ENCODE peak calls at places on chromosomes 7 and 10, in seven cellular contexts. P is IMR-90, L is neural progenitor cell, C is brain microvascular endothelial cell, I is spleen, B is endothelial cell, D is psoas muscle. V is an unnamed sample.

GRCh38 chr7:778968-779451 is 51.9 kb upstream of the PRKAR1B start:
- DNase-seq in P (no peak), L (no peak), C (no peak), I (peak), B (no peak), D (peak), V (no peak)

GRCh38 chr7:43071604-43072003 is 40.8 kb upstream of the HECW1 start:
- DNase-seq in P (peak), L (peak), C (no peak), I (no peak), B (peak), D (no peak), V (no peak)

GRCh38 chr10:94066411-94066810 is 72.7 kb downstream of the PLCE1 start:
- DNase-seq in P (peak), L (peak), C (peak), I (no peak), B (peak), D (no peak), V (no peak)

GRCh38 chr7:19333706-19334105 is 188.5 kb upstream of the FERD3L start:
- DNase-seq in P (no peak), L (no peak), C (no peak), I (no peak), B (no peak), D (no peak), V (no peak)

GRCh38 chr10:21832751-21833150 is 170.8 kb downstream of the DNAJC1 start:
- DNase-seq in P (no peak), L (no peak), C (no peak), I (no peak), B (no peak), D (no peak), V (no peak)

GRCh38 chr7:90655566-90655965 is 59.4 kb downstream of the CDK14 start:
- DNase-seq in P (peak), L (no peak), C (peak), I (no peak), B (no peak), D (no peak), V (no peak)

GRCh38 chr10:20289055-20289454 is 472.8 kb downstream of the PLXDC2 start:
- DNase-seq in P (no peak), L (no peak), C (no peak), I (no peak), B (no peak), D (no peak), V (no peak)

GRCh38 chr7:86745019-86745745 is 101.5 kb downstream of the GRM3 start:
- DNase-seq in P (no peak), L (no peak), C (no peak), I (no peak), B (no peak), D (no peak), V (peak)

GRCh38 chr7:158811894-158812293 is 17.4 kb downstream of the ESYT2 start:
- DNase-seq in P (no peak), L (peak), C (no peak), I (no peak), B (no peak), D (peak), V (no peak)

GRCh38 chr7:130154131-130154500 is 51.1 kb downstream of the TMEM209 start:
- DNase-seq in P (no peak), L (no peak), C (no peak), I (no peak), B (peak), D (no peak), V (no peak)

GRCh38 chr10:23174075-23174973 is 17.8 kb upstream of the PTF1A start:
- DNase-seq in P (no peak), L (peak), C (no peak), I (no peak), B (no peak), D (no peak), V (no peak)

GRCh38 chr10:126663880-126664279 is 6.6 kb downstream of the C10orf90 start:
- DNase-seq in P (peak), L (no peak), C (peak), I (no peak), B (no peak), D (no peak), V (no peak)

GRCh38 chr7:25314729-25315267 is 86.5 kb upstream of the NPVF start:
- DNase-seq in P (no peak), L (no peak), C (no peak), I (no peak), B (no peak), D (no peak), V (peak)

GRCh38 chr7:25312968-25313367 is 84.7 kb upstream of the NPVF start:
- DNase-seq in P (no peak), L (no peak), C (no peak), I (no peak), B (no peak), D (no peak), V (no peak)

GRCh38 chr7:25316366-25316765 is 88.1 kb upstream of the NPVF start:
- DNase-seq in P (no peak), L (no peak), C (no peak), I (no peak), B (no peak), D (no peak), V (peak)

GRCh38 chr7:25311346-25311745 is 83.1 kb upstream of the NPVF start:
- DNase-seq in P (peak), L (no peak), C (no peak), I (no peak), B (no peak), D (no peak), V (no peak)

GRCh38 chr7:25314094-25314708 is 85.9 kb upstream of the NPVF start:
- DNase-seq in P (no peak), L (no peak), C (no peak), I (no peak), B (no peak), D (no peak), V (no peak)
- TF ChIP-seq CTCF in P (no peak), L (no peak), C (no peak), I (no peak), B (no peak), D (no peak), V (no peak)

GRCh38 chr10:49226594-49226993 is 38.4 kb upstream of the TMEM273 start:
- DNase-seq in P (no peak), L (no peak), C (no peak), I (no peak), B (no peak), D (no peak), V (no peak)

GRCh38 chr10:49227406-49227805 is 39.2 kb upstream of the TMEM273 start:
- DNase-seq in P (no peak), L (no peak), C (no peak), I (no peak), B (no peak), D (no peak), V (no peak)

GRCh38 chr10:49230004-49230403 is 41.8 kb upstream of the TMEM273 start:
- DNase-seq in P (no peak), L (no peak), C (no peak), I (no peak), B (no peak), D (no peak), V (no peak)

GRCh38 chr10:49231421-49231820 is 43.2 kb upstream of the TMEM273 start:
- DNase-seq in P (no peak), L (no peak), C (no peak), I (no peak), B (no peak), D (no peak), V (no peak)

GRCh38 chr10:49228677-49229076 is 40.5 kb upstream of the TMEM273 start:
- DNase-seq in P (no peak), L (no peak), C (no peak), I (no peak), B (no peak), D (no peak), V (no peak)
- TF ChIP-seq CTCF in P (no peak), L (no peak), C (no peak), I (no peak), B (no peak), D (no peak), V (no peak)

DNA sequence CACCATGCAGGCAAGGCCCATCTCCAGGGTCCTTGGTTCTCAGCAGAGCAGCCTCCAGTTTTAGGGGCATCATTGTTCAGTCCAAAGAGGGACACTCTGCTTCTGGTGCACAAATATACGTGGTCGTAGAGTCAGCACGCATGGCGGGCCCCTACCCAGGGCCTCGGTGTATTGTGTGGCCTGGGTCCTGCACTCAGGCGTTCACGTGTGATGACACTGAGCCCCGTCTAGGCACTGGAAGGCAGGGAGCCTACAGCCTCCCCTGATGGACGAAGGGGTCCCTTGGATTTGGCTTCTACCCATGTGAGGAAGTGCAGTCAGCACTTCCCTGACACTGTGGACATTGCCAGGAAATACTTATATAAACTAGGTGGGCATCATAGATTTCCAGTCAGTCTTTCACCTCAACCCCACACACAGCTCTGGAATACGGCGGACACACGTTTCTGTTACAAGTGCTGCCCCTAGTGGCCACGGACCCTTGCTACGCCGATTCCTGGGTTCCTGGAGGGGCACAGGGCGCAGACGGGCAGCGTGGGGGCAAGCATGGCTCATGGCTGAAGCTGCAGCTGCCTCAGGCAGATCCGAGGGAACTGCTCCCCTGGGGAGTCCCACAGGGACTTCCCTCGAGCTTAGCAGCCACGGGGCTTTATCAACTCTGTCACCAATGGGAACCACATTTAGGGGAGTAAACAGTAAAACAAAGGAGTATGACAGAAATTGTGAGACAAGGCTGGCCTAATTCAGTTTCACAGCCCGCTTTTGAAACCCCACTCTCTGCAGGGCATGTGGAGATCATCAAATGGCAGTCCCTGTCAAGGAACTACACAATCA is 25.4 kb downstream of the AIFM2 start:
- DNase-seq in P (no peak), L (peak), C (no peak), I (peak), B (peak), D (no peak), V (no peak)
- TF ChIP-seq CTCF in P (peak), L (peak), C (peak), I (no peak), B (peak), D (peak), V (peak)

GRCh38 chr10:71397340-71398212 is 856 bp downstream of the CDH23 start:
- DNase-seq in P (no peak), L (peak), C (no peak), I (peak), B (no peak), D (no peak), V (peak)

GRCh38 chr10:71396714-71397339 is at the start of gene CDH23:
- DNase-seq in P (no peak), L (peak), C (no peak), I (no peak), B (peak), D (no peak), V (no peak)

GRCh38 chr10:71394926-71395562 is 1.7 kb upstream of the CDH23 start:
- DNase-seq in P (no peak), L (no peak), C (no peak), I (no peak), B (no peak), D (no peak), V (no peak)

GRCh38 chr10:71395621-71396020 is 1.1 kb upstream of the CDH23 start:
- DNase-seq in P (no peak), L (no peak), C (no peak), I (no peak), B (no peak), D (no peak), V (no peak)

DNA sequence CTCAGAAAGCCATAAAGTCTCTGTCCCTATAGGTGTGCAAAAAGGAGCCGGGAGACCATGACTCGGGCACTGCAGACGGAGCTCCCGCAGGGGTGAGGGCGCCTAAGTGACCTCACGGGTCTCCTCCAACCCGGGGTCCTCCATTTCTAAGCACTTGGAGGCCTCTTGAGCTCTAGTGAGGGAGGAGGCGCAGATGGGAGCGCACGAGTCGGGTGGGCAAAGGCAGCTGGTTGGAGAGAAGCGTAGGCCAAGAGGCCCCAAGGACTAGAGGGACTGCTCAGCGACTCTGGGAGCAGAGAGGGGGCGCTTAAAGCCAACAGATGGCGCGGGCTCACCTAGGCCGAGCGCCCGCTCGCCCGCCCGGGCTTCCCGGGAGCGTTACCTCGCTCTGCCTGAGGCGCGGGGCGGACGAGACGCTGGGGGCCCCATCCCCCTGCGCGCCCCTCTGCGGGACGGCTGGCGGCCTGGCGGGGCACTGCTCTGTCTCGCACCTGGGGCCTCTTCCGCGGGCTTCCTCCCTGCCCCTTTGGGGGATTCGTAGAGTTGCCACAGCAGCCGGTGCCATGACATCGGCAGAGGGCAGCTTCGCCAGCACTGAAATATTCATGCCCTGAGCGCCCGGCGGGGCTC is 521 bp upstream of the CDH23 start:
- DNase-seq in P (no peak), L (peak), C (no peak), I (peak), B (peak), D (peak), V (no peak)
- TF ChIP-seq CTCF in P (peak), L (peak), C (peak), I (peak), B (no peak), D (peak), V (peak)

GRCh38 chr10:17250736-17251135 is 22.7 kb downstream of the VIM start:
- DNase-seq in P (no peak), L (no peak), C (no peak), I (no peak), B (no peak), D (no peak), V (no peak)

GRCh38 chr10:17247210-17247609 is 19.2 kb downstream of the VIM start:
- DNase-seq in P (no peak), L (no peak), C (no peak), I (no peak), B (no peak), D (no peak), V (no peak)

GRCh38 chr10:17248964-17249363 is 20.9 kb downstream of the VIM start:
- DNase-seq in P (no peak), L (no peak), C (no peak), I (no peak), B (no peak), D (no peak), V (no peak)

GRCh38 chr10:17244712-17245365 is 16.8 kb downstream of the VIM start:
- DNase-seq in P (peak), L (no peak), C (no peak), I (no peak), B (no peak), D (no peak), V (no peak)

DNA sequence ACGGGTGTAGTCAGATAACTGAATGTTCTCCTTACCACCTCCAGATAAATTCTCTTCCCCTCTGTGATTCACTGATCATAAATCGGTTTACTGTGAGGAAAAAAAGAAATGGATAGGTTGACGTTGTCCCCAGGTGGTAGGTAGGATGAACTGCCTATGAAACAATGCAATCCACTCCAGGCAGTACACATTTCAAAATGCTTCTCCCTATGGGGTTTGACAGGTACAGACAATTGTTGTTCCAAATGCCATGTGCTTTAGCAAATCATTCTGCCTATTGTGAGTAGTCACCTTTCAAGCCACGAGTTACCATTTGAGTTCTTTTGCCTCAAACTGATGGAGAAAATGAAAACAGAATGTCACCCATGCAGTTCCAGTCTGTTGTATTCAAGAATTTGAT is 21.8 kb downstream of the VIM start:
- DNase-seq in P (peak), L (peak), C (no peak), I (no peak), B (no peak), D (no peak), V (no peak)
- TF ChIP-seq CTCF in P (peak), L (peak), C (peak), I (no peak), B (peak), D (peak), V (no peak)

GRCh38 chr10:102799691-102800435 is 37.4 kb downstream of the CYP17A1 start:
- DNase-seq in P (no peak), L (no peak), C (no peak), I (no peak), B (no peak), D (peak), V (no peak)

GRCh38 chr10:102791754-102792153 is 45.5 kb downstream of the CYP17A1 start:
- DNase-seq in P (no peak), L (no peak), C (no peak), I (no peak), B (no peak), D (no peak), V (no peak)

GRCh38 chr10:102800601-102801335 is 36.4 kb downstream of the CYP17A1 start:
- DNase-seq in P (no peak), L (no peak), C (no peak), I (no peak), B (no peak), D (no peak), V (no peak)

GRCh38 chr10:102796407-102797176 is 40.6 kb downstream of the CYP17A1 start:
- DNase-seq in P (peak), L (no peak), C (peak), I (peak), B (no peak), D (peak), V (peak)

GRCh38 chr10:102795453-102796406 is 41.5 kb downstream of the CYP17A1 start:
- DNase-seq in P (no peak), L (no peak), C (no peak), I (no peak), B (no peak), D (peak), V (no peak)
- TF ChIP-seq CTCF in P (no peak), L (no peak), C (no peak), I (no peak), B (no peak), D (no peak), V (no peak)

DNA sequence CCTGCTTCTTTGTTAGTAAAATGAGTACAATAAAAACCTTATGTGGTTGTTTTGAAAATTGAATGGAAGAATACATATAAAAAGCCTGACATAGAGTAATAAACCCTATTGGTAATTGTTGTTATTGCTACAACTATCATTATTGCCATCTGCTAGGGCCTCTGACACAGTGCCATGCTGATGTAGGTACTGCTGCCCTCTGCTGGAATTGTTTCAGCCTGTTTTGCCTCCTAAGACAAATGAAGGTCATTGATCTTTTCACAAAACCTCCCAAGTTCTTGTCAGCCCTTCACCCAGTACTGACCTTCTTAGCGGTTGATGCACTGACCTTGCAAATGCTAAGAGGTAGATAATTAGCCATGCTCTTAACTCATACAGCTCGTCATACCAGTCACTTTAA is 975.3 kb downstream of the SORCS1 start:
- DNase-seq in P (no peak), L (peak), C (no peak), I (no peak), B (peak), D (no peak), V (peak)
- TF ChIP-seq CTCF in P (peak), L (peak), C (peak), I (no peak), B (peak), D (no peak), V (peak)

GRCh38 chr7:54841772-54842707 is 83.0 kb upstream of the SEC61G start:
- DNase-seq in P (peak), L (peak), C (peak), I (no peak), B (peak), D (peak), V (no peak)
- TF ChIP-seq CTCF in P (no peak), L (peak), C (peak), I (no peak), B (peak), D (peak), V (peak)

GRCh38 chr7:35725280-35725680 is 30.3 kb upstream of the HERPUD2 start:
- DNase-seq in P (no peak), L (no peak), C (no peak), I (peak), B (no peak), D (no peak), V (no peak)
- TF ChIP-seq CTCF in P (no peak), L (no peak), C (no peak), I (no peak), B (no peak), D (no peak), V (no peak)